ENCODE peak calls at places on chromosomes 5 and 9, in eight cellular contexts. One of them, this sample, is unnamed.

GRCh38 chr5:60521379-60522298 is 178.3 kb downstream of the DEPDC1B start:
- DNase-seq in NCI-H524: no peak
- DNase-seq in activated naive CD8-positive, alpha-beta T cell treated with anti-CD3 and anti-CD28 coated beads, Interleukin-2, amount 50 U/mL, for 24 hours: no peak
- DNase-seq in NCI-H2081: no peak
- DNase-seq in sigmoid colon: no peak
- DNase-seq in NCI-H1105 treated with DMSO at 0.1 percent for 48 hours: no peak
- DNase-seq in A549: no peak
- DNase-seq in tibial nerve: no peak
- DNase-seq in this sample: no peak

GRCh38 chr9:123251741-123252140 is 16.6 kb downstream of the STRBP start:
- DNase-seq in NCI-H524: peak
- DNase-seq in activated naive CD8-positive, alpha-beta T cell treated with anti-CD3 and anti-CD28 coated beads, Interleukin-2, amount 50 U/mL, for 24 hours: no peak
- DNase-seq in NCI-H2081: peak
- DNase-seq in sigmoid colon: no peak
- DNase-seq in NCI-H1105 treated with DMSO at 0.1 percent for 48 hours: peak
- DNase-seq in A549: no peak
- DNase-seq in tibial nerve: no peak
- DNase-seq in this sample: no peak

GRCh38 chr9:33187519-33188218 is 20.5 kb upstream of the B4GALT1 start:
- DNase-seq in NCI-H524: no peak
- DNase-seq in activated naive CD8-positive, alpha-beta T cell treated with anti-CD3 and anti-CD28 coated beads, Interleukin-2, amount 50 U/mL, for 24 hours: no peak
- DNase-seq in NCI-H2081: no peak
- DNase-seq in sigmoid colon: peak
- DNase-seq in NCI-H1105 treated with DMSO at 0.1 percent for 48 hours: no peak
- DNase-seq in A549: no peak
- DNase-seq in tibial nerve: peak
- DNase-seq in this sample: peak

GRCh38 chr9:82299870-82300269 is 311.3 kb downstream of the SPATA31D1 start:
- DNase-seq in NCI-H524: no peak
- DNase-seq in activated naive CD8-positive, alpha-beta T cell treated with anti-CD3 and anti-CD28 coated beads, Interleukin-2, amount 50 U/mL, for 24 hours: no peak
- DNase-seq in NCI-H2081: no peak
- DNase-seq in sigmoid colon: no peak
- DNase-seq in NCI-H1105 treated with DMSO at 0.1 percent for 48 hours: no peak
- DNase-seq in A549: no peak
- DNase-seq in tibial nerve: no peak
- DNase-seq in this sample: no peak

GRCh38 chr5:72812483-72812882 is 4.0 kb upstream of the TNPO1 start:
- DNase-seq in NCI-H524: no peak
- DNase-seq in activated naive CD8-positive, alpha-beta T cell treated with anti-CD3 and anti-CD28 coated beads, Interleukin-2, amount 50 U/mL, for 24 hours: no peak
- DNase-seq in NCI-H2081: no peak
- DNase-seq in sigmoid colon: no peak
- DNase-seq in NCI-H1105 treated with DMSO at 0.1 percent for 48 hours: no peak
- DNase-seq in A549: no peak
- DNase-seq in tibial nerve: no peak
- DNase-seq in this sample: no peak

GRCh38 chr9:126275386-126276001 is 51.1 kb upstream of the MVB12B start:
- DNase-seq in NCI-H524: peak
- DNase-seq in activated naive CD8-positive, alpha-beta T cell treated with anti-CD3 and anti-CD28 coated beads, Interleukin-2, amount 50 U/mL, for 24 hours: no peak
- DNase-seq in NCI-H2081: no peak
- DNase-seq in sigmoid colon: no peak
- DNase-seq in NCI-H1105 treated with DMSO at 0.1 percent for 48 hours: no peak
- DNase-seq in A549: no peak
- DNase-seq in tibial nerve: no peak
- DNase-seq in this sample: no peak

GRCh38 chr5:168714046-168714445 is 134.9 kb upstream of the PANK3 start:
- DNase-seq in NCI-H524: no peak
- DNase-seq in activated naive CD8-positive, alpha-beta T cell treated with anti-CD3 and anti-CD28 coated beads, Interleukin-2, amount 50 U/mL, for 24 hours: no peak
- DNase-seq in NCI-H2081: no peak
- DNase-seq in sigmoid colon: no peak
- DNase-seq in NCI-H1105 treated with DMSO at 0.1 percent for 48 hours: no peak
- DNase-seq in A549: no peak
- DNase-seq in tibial nerve: no peak
- DNase-seq in this sample: no peak

GRCh38 chr9:69433426-69433825 is 108.4 kb downstream of the ENTREP1 start:
- DNase-seq in NCI-H524: no peak
- DNase-seq in activated naive CD8-positive, alpha-beta T cell treated with anti-CD3 and anti-CD28 coated beads, Interleukin-2, amount 50 U/mL, for 24 hours: no peak
- DNase-seq in NCI-H2081: no peak
- DNase-seq in sigmoid colon: no peak
- DNase-seq in NCI-H1105 treated with DMSO at 0.1 percent for 48 hours: no peak
- DNase-seq in A549: no peak
- DNase-seq in tibial nerve: no peak
- DNase-seq in this sample: no peak

GRCh38 chr9:132875159-132875558 is 2.9 kb downstream of the AK8 start:
- DNase-seq in NCI-H524: no peak
- DNase-seq in activated naive CD8-positive, alpha-beta T cell treated with anti-CD3 and anti-CD28 coated beads, Interleukin-2, amount 50 U/mL, for 24 hours: no peak
- DNase-seq in NCI-H2081: no peak
- DNase-seq in sigmoid colon: no peak
- DNase-seq in NCI-H1105 treated with DMSO at 0.1 percent for 48 hours: no peak
- DNase-seq in A549: no peak
- DNase-seq in tibial nerve: no peak
- DNase-seq in this sample: no peak

GRCh38 chr9:81619353-81620008 is 69.9 kb downstream of the TLE1 start:
- DNase-seq in NCI-H524: no peak
- DNase-seq in activated naive CD8-positive, alpha-beta T cell treated with anti-CD3 and anti-CD28 coated beads, Interleukin-2, amount 50 U/mL, for 24 hours: no peak
- DNase-seq in NCI-H2081: no peak
- DNase-seq in sigmoid colon: no peak
- DNase-seq in NCI-H1105 treated with DMSO at 0.1 percent for 48 hours: no peak
- DNase-seq in A549: no peak
- DNase-seq in tibial nerve: no peak
- DNase-seq in this sample: no peak

GRCh38 chr5:74034738-74035137 is 408.7 kb downstream of the ARHGEF28 start:
- DNase-seq in NCI-H524: no peak
- DNase-seq in activated naive CD8-positive, alpha-beta T cell treated with anti-CD3 and anti-CD28 coated beads, Interleukin-2, amount 50 U/mL, for 24 hours: no peak
- DNase-seq in NCI-H2081: no peak
- DNase-seq in sigmoid colon: no peak
- DNase-seq in NCI-H1105 treated with DMSO at 0.1 percent for 48 hours: no peak
- DNase-seq in A549: no peak
- DNase-seq in tibial nerve: no peak
- DNase-seq in this sample: peak

GRCh38 chr5:82735160-82735789 is 341.9 kb downstream of the TMEM167A start:
- DNase-seq in NCI-H524: no peak
- DNase-seq in activated naive CD8-positive, alpha-beta T cell treated with anti-CD3 and anti-CD28 coated beads, Interleukin-2, amount 50 U/mL, for 24 hours: no peak
- DNase-seq in NCI-H2081: no peak
- DNase-seq in sigmoid colon: no peak
- DNase-seq in NCI-H1105 treated with DMSO at 0.1 percent for 48 hours: no peak
- DNase-seq in A549: no peak
- DNase-seq in tibial nerve: no peak
- DNase-seq in this sample: no peak

GRCh38 chr9:135147473-135147805 is 60.0 kb downstream of the OLFM1 start:
- DNase-seq in NCI-H524: peak
- DNase-seq in activated naive CD8-positive, alpha-beta T cell treated with anti-CD3 and anti-CD28 coated beads, Interleukin-2, amount 50 U/mL, for 24 hours: no peak
- DNase-seq in NCI-H2081: no peak
- DNase-seq in sigmoid colon: no peak
- DNase-seq in NCI-H1105 treated with DMSO at 0.1 percent for 48 hours: peak
- DNase-seq in A549: no peak
- DNase-seq in tibial nerve: no peak
- DNase-seq in this sample: no peak

GRCh38 chr9:86604741-86605140 is 250.5 kb upstream of the TUT7 start:
- DNase-seq in NCI-H524: no peak
- DNase-seq in activated naive CD8-positive, alpha-beta T cell treated with anti-CD3 and anti-CD28 coated beads, Interleukin-2, amount 50 U/mL, for 24 hours: no peak
- DNase-seq in NCI-H2081: no peak
- DNase-seq in sigmoid colon: no peak
- DNase-seq in NCI-H1105 treated with DMSO at 0.1 percent for 48 hours: no peak
- DNase-seq in A549: no peak
- DNase-seq in tibial nerve: no peak
- DNase-seq in this sample: no peak

GRCh38 chr9:113808391-113809191 is 67.5 kb upstream of the ZNF618 start:
- DNase-seq in NCI-H524: no peak
- DNase-seq in activated naive CD8-positive, alpha-beta T cell treated with anti-CD3 and anti-CD28 coated beads, Interleukin-2, amount 50 U/mL, for 24 hours: no peak
- DNase-seq in NCI-H2081: no peak
- DNase-seq in sigmoid colon: no peak
- DNase-seq in NCI-H1105 treated with DMSO at 0.1 percent for 48 hours: no peak
- DNase-seq in A549: no peak
- DNase-seq in tibial nerve: peak
- DNase-seq in this sample: no peak

GRCh38 chr5:91469517-91470165 is 86.5 kb upstream of the ARRDC3 start:
- DNase-seq in NCI-H524: no peak
- DNase-seq in activated naive CD8-positive, alpha-beta T cell treated with anti-CD3 and anti-CD28 coated beads, Interleukin-2, amount 50 U/mL, for 24 hours: no peak
- DNase-seq in NCI-H2081: no peak
- DNase-seq in sigmoid colon: no peak
- DNase-seq in NCI-H1105 treated with DMSO at 0.1 percent for 48 hours: no peak
- DNase-seq in A549: no peak
- DNase-seq in tibial nerve: peak
- DNase-seq in this sample: no peak

GRCh38 chr5:59317023-59317771 is 576.3 kb downstream of the PDE4D start:
- DNase-seq in NCI-H524: no peak
- DNase-seq in activated naive CD8-positive, alpha-beta T cell treated with anti-CD3 and anti-CD28 coated beads, Interleukin-2, amount 50 U/mL, for 24 hours: no peak
- DNase-seq in NCI-H2081: peak
- DNase-seq in sigmoid colon: peak
- DNase-seq in NCI-H1105 treated with DMSO at 0.1 percent for 48 hours: peak
- DNase-seq in A549: no peak
- DNase-seq in tibial nerve: peak
- DNase-seq in this sample: no peak

GRCh38 chr5:135193213-135194125 is 159.4 kb upstream of the PITX1 start:
- DNase-seq in NCI-H524: no peak
- DNase-seq in activated naive CD8-positive, alpha-beta T cell treated with anti-CD3 and anti-CD28 coated beads, Interleukin-2, amount 50 U/mL, for 24 hours: no peak
- DNase-seq in NCI-H2081: no peak
- DNase-seq in sigmoid colon: peak
- DNase-seq in NCI-H1105 treated with DMSO at 0.1 percent for 48 hours: no peak
- DNase-seq in A549: no peak
- DNase-seq in tibial nerve: no peak
- DNase-seq in this sample: no peak

GRCh38 chr5:116944171-116944570 is 369.5 kb upstream of the SEMA6A start:
- DNase-seq in NCI-H524: no peak
- DNase-seq in activated naive CD8-positive, alpha-beta T cell treated with anti-CD3 and anti-CD28 coated beads, Interleukin-2, amount 50 U/mL, for 24 hours: no peak
- DNase-seq in NCI-H2081: no peak
- DNase-seq in sigmoid colon: no peak
- DNase-seq in NCI-H1105 treated with DMSO at 0.1 percent for 48 hours: no peak
- DNase-seq in A549: no peak
- DNase-seq in tibial nerve: no peak
- DNase-seq in this sample: no peak

GRCh38 chr9:34580358-34580757 is 9.2 kb downstream of the CNTFR start:
- DNase-seq in NCI-H524: no peak
- DNase-seq in activated naive CD8-positive, alpha-beta T cell treated with anti-CD3 and anti-CD28 coated beads, Interleukin-2, amount 50 U/mL, for 24 hours: no peak
- DNase-seq in NCI-H2081: no peak
- DNase-seq in sigmoid colon: no peak
- DNase-seq in NCI-H1105 treated with DMSO at 0.1 percent for 48 hours: no peak
- DNase-seq in A549: no peak
- DNase-seq in tibial nerve: no peak
- DNase-seq in this sample: no peak

GRCh38 chr9:116336133-116336862 is 182.7 kb downstream of the PAPPA start:
- DNase-seq in NCI-H524: no peak
- DNase-seq in activated naive CD8-positive, alpha-beta T cell treated with anti-CD3 and anti-CD28 coated beads, Interleukin-2, amount 50 U/mL, for 24 hours: no peak
- DNase-seq in NCI-H2081: no peak
- DNase-seq in sigmoid colon: no peak
- DNase-seq in NCI-H1105 treated with DMSO at 0.1 percent for 48 hours: no peak
- DNase-seq in A549: no peak
- DNase-seq in tibial nerve: no peak
- DNase-seq in this sample: no peak

GRCh38 chr5:81402180-81402930 is 8.4 kb upstream of the ACOT12 start:
- DNase-seq in NCI-H524: no peak
- DNase-seq in activated naive CD8-positive, alpha-beta T cell treated with anti-CD3 and anti-CD28 coated beads, Interleukin-2, amount 50 U/mL, for 24 hours: no peak
- DNase-seq in NCI-H2081: no peak
- DNase-seq in sigmoid colon: no peak
- DNase-seq in NCI-H1105 treated with DMSO at 0.1 percent for 48 hours: no peak
- DNase-seq in A549: no peak
- DNase-seq in tibial nerve: no peak
- DNase-seq in this sample: no peak

GRCh38 chr9:127847155-127847463 is 7.3 kb downstream of the ENG start:
- DNase-seq in NCI-H524: peak
- DNase-seq in activated naive CD8-positive, alpha-beta T cell treated with anti-CD3 and anti-CD28 coated beads, Interleukin-2, amount 50 U/mL, for 24 hours: no peak
- DNase-seq in NCI-H2081: no peak
- DNase-seq in sigmoid colon: no peak
- DNase-seq in NCI-H1105 treated with DMSO at 0.1 percent for 48 hours: no peak
- DNase-seq in A549: no peak
- DNase-seq in tibial nerve: no peak
- DNase-seq in this sample: no peak

GRCh38 chr5:61289669-61290363 is 42.2 kb upstream of the ZSWIM6 start:
- DNase-seq in NCI-H524: no peak
- DNase-seq in activated naive CD8-positive, alpha-beta T cell treated with anti-CD3 and anti-CD28 coated beads, Interleukin-2, amount 50 U/mL, for 24 hours: no peak
- DNase-seq in NCI-H2081: no peak
- DNase-seq in sigmoid colon: no peak
- DNase-seq in NCI-H1105 treated with DMSO at 0.1 percent for 48 hours: no peak
- DNase-seq in A549: no peak
- DNase-seq in tibial nerve: no peak
- DNase-seq in this sample: no peak

GRCh38 chr9:2459756-2460155 is 161.8 kb upstream of the VLDLR start:
- DNase-seq in NCI-H524: no peak
- DNase-seq in activated naive CD8-positive, alpha-beta T cell treated with anti-CD3 and anti-CD28 coated beads, Interleukin-2, amount 50 U/mL, for 24 hours: no peak
- DNase-seq in NCI-H2081: no peak
- DNase-seq in sigmoid colon: no peak
- DNase-seq in NCI-H1105 treated with DMSO at 0.1 percent for 48 hours: no peak
- DNase-seq in A549: no peak
- DNase-seq in tibial nerve: no peak
- DNase-seq in this sample: peak

This sample was measured in NCI-H1694.